ENCODE peak calls at places on chromosomes 11 and 22, in four cellular contexts. A is endodermal cell; J is DND-41; M is CD8-positive, alpha-beta memory T cell. E is an unnamed sample.

GRCh38 chr11:134360050-134360835 is 28.5 kb downstream of the GLB1L2 start:
- DNase-seq in A (peak; percentile 98), J (peak; percentile 72), M (peak; percentile 47), E (peak; percentile 33)

GRCh38 chr11:28793282-28793738 is 685.1 kb downstream of the METTL15 start:
- DNase-seq in A (peak; percentile 84), J (no peak), M (no peak), E (no peak)

GRCh38 chr22:17705565-17706450 is 67.3 kb downstream of the BCL2L13 start:
- DNase-seq in A (no peak), J (peak; percentile 38), M (no peak), E (no peak)

GRCh38 chr22:50700387-50701075 is 27.9 kb downstream of the SHANK3 start:
- DNase-seq in A (peak; percentile 34), J (no peak), M (no peak), E (no peak)

GRCh38 chr11:65899356-65900124 is 648 bp downstream of the FOSL1 start:
- DNase-seq in A (peak; percentile 82), J (peak; percentile 69), M (peak; percentile 36), E (peak; percentile 45)

GRCh38 chr11:2400761-2401435 is 348 bp downstream of the TSSC4 start:
- DNase-seq in A (no peak), J (no peak), M (no peak), E (no peak)

GRCh38 chr11:125180413-125181305 is 16.1 kb downstream of the PKNOX2 start:
- DNase-seq in A (no peak), J (no peak), M (no peak), E (no peak)

GRCh38 chr11:27100534-27100933 is 59.9 kb downstream of the BBOX1 start:
- DNase-seq in A (no peak), J (no peak), M (no peak), E (no peak)

GRCh38 chr22:23182289-23183106 is 2.2 kb downstream of the BCR start:
- DNase-seq in A (peak; percentile 61), J (peak; percentile 10), M (peak; percentile 39), E (peak; percentile 40)

GRCh38 chr11:8813658-8814057 is 97.3 kb upstream of the AKIP1 start:
- DNase-seq in A (peak; percentile 96), J (peak; percentile 66), M (peak; percentile 4), E (no peak)

GRCh38 chr11:122661182-122661945 is 5.8 kb downstream of the UBASH3B start:
- DNase-seq in A (no peak), J (no peak), M (no peak), E (no peak)

GRCh38 chr11:64173616-64174355 is 7.9 kb upstream of the MACROD1 start:
- DNase-seq in A (no peak), J (no peak), M (no peak), E (no peak)

GRCh38 chr22:26979294-26979693 is 321.9 kb downstream of the MIAT start:
- DNase-seq in A (peak; percentile 83), J (no peak), M (no peak), E (no peak)

GRCh38 chr11:78586452-78587046 is 11.9 kb upstream of the NARS2 start:
- DNase-seq in A (no peak), J (no peak), M (peak; percentile 28), E (no peak)

GRCh38 chr11:95254139-95254704 is 23.2 kb upstream of the SESN3 start:
- DNase-seq in A (peak; percentile 90), J (peak; percentile 52), M (peak; percentile 80), E (peak; percentile 66)

GRCh38 chr22:49662681-49663080 is 165.0 kb downstream of the BRD1 start:
- DNase-seq in A (peak; percentile 11), J (no peak), M (no peak), E (no peak)
- H3K9me3 ChIP-seq in A (no peaks in the 10 kb centered on the region), J (no peaks in the 10 kb centered on the region), M (no peaks in the 10 kb centered on the region), E (no peaks in the 10 kb centered on the region)

DNA sequence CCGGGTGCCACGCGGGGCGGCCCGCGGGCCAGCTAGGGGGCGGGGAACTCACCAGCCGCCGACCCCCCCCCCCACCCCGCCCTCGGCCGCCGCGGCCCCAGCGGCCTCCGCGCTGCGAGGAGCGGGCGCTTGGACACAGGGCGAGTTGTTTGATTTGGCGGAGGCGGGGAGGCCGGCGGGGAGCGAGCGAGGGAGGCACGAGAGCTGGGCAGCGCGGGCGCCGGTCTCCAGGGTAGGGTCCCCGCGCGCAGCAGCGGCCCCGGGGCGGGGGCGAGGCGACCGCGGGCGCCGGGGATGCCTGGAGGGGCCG is 64.3 kb downstream of the NAV2 start:
- DNase-seq in A (peak; percentile 77), J (no peak), M (no peak), E (no peak)
- H3K27ac ChIP-seq in A (no peak overlapping the region), J (no peak overlapping the region), M (no peak overlapping the region), E (no peak overlapping the region)

GRCh38 chr11:77205467-77206263 is 77.6 kb downstream of the MYO7A start:
- DNase-seq in A (peak; percentile 58), J (no peak), M (no peak), E (no peak)

GRCh38 chr11:77202941-77203900 is 75.2 kb downstream of the MYO7A start:
- DNase-seq in A (no peak), J (peak; percentile 15), M (no peak), E (no peak)

GRCh38 chr11:77204792-77205466 is 76.9 kb downstream of the MYO7A start:
- DNase-seq in A (no peak), J (no peak), M (no peak), E (no peak)

GRCh38 chr11:77201991-77202841 is 74.2 kb downstream of the MYO7A start:
- DNase-seq in A (no peak), J (no peak), M (no peak), E (no peak)

DNA sequence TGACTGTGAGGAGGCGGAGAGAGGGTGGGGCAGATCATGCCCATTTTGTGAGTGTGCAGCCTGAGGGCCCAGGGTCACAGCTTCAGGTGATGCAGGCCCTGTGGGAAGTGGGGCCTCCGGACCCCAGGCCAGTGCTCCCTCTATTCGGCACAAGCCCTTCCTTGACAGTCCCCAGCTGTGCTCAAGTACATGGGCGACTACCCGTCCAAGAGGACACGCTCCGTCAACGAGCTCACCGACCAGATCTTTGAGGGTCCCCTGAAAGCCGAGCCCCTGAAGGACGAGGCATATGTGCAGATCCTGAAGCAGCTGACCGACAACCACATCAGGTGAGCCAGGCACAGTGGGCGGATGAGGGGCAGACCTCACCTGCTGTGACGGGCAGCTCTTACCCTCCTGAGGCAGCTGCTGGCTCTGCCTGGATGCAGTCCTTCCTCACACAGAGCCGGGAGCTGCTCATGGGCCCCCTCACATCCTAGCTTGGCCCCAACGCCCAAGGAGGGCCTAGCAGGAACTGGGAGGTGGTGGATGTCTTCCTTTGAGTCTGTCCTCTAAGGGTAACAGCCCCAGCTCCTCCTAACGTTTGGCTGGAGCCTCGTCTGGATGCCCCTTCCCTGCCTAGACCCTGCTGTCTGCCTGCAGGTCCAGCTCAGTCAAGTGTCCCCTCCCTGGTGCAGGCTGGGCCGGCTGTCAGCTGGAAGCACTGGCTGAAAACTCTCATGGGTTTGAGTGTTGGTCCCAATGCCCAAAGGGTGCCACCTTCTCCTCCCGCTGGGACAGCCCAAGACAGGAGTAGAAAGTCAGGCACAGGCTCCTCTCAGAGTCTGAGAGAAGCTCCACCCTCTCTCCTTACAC is 76.1 kb downstream of the MYO7A start:
- DNase-seq in A (peak; percentile 34), J (no peak), M (no peak), E (no peak)
- H3K9me3 ChIP-seq in A (no peaks in the 10 kb centered on the region), J (no peaks in the 10 kb centered on the region), M (no peaks in the 10 kb centered on the region), E (no peaks in the 10 kb centered on the region)

DNA sequence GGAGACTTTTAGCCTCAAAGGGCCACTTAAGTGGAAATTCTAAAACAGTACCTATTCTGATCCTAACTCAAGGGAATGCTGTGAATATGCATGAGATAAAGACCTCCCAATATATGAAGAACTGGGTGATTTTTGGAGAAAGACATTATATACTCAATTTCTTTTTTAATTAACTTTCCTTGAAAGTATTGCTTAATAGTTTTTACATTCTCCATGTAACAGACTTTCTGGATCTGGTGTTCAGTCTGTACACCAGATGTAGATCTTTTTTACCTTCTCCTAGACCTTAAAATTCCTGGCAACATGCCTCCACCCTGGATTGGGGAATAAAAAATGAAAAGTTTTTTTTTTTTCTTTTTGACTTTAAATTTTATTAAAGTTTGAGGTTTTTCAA is 777 bp downstream of the NNMT start:
- DNase-seq in A (no peak), J (no peak), M (no peak), E (no peak)
- H3K27ac ChIP-seq in A (no peak overlapping the region), J (no peak overlapping the region), M (peak overlapping the region; percentile 12), E (no peak overlapping the region)

DNA sequence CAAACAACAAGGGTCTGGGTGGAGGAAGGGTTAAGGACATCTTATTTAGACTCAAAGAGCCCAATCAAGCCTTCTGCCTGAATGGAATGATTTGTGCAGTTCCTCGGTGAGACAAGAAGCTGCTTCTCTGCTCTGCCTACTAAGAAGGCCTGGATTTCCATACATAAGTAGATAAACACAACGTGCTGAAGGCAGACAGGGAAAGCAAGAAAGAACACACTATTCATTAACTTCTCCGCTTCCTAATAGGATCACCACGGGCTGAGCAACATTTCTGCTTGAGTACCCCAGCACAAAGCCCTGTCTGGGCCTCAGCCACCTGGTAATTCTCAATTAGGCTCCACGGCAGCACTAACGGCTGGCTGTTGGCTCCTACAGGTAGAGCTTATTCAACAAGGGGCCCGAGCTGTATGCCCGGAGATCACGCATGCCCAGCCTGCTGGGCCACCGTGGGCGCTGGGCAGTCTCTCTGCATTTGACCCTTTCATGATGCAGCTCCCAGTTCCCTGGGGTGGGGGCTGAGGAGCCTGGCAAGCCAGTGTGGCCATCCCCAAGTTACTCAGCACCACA is 1156.6 kb downstream of the TBC1D22A start:
- DNase-seq in A (no peak), J (peak; percentile 45), M (no peak), E (no peak)
- H3K9me3 ChIP-seq in A (peaks cover 22% of the 10 kb centered on the region), J (peaks cover 5% of the 10 kb centered on the region), M (no peaks in the 10 kb centered on the region), E (no peaks in the 10 kb centered on the region)

DNA sequence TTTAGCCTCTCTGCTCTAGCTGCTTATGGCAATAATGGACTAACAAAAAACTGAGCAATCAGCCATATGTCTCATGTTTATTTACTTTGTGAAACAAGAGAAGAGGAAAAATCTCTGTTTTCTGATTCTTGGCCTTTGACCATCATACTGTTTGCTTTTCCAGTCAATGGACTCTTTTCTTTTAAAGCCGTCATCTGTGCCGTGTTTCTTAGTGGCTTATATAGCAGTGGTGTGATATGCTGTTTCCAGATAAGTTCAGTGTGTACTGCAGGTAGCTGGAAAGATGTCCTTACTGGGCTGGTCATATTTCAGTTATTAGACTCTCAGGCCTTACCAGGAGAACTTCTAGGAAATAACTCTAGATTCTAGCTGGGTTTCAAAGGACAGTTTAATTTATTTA is 33.6 kb upstream of the TECTA start:
- DNase-seq in A (no peak), J (no peak), M (no peak), E (no peak)
- H3K27ac ChIP-seq in A (no peak overlapping the region), J (no peak overlapping the region), M (no peak overlapping the region), E (no peak overlapping the region)

DNA sequence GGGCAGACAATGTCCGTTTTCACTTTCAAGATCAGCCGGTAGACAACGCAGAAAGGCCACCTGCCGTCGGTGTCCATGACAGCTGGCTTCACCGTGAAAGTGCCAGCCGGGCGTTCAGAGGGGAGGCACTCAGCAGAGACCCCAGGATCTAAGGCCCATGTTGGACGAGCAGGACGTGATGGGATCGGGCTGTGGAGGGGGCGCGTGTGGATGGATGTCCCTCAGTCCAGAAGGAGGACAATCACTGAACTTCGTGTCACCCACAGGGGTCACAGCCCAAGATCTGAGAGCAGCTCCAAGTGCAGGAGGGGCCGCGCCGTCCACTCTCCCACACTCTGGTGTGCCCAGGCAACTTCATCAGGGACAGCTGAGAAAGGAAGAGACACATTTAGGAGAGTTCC is 164.4 kb downstream of the BRD1 start:
- DNase-seq in A (peak; percentile 24), J (no peak), M (no peak), E (no peak)
- H3K9me3 ChIP-seq in A (no peaks in the 10 kb centered on the region), J (no peaks in the 10 kb centered on the region), M (no peaks in the 10 kb centered on the region), E (no peaks in the 10 kb centered on the region)

GRCh38 chr11:43992834-43993637 is 50.6 kb downstream of the C11orf96 start:
- DNase-seq in A (no peak), J (peak; percentile 29), M (no peak), E (no peak)
- H3K27ac ChIP-seq in A (no peak overlapping the region), J (no peak overlapping the region), M (no peak overlapping the region), E (no peak overlapping the region)

E was measured in effector memory CD4-positive, alpha-beta T cell.